ENCODE peak calls at places on chromosomes 11 and 22, in four cellular contexts. Z, R, E and W are unnamed samples.

GRCh38 chr11:107587306-107587979 is 3.5 kb upstream of the ELMOD1 start:
- DNase-seq in Z (peak), R (peak), E (no peak), W (no peak)

GRCh38 chr11:8372641-8373381 is 109.1 kb upstream of the LMO1 start:
- DNase-seq in E (no peak), R (no peak), Z (no peak), W (no peak)

GRCh38 chr11:64001552-64002427 is 15.6 kb downstream of the OTUB1 start:
- DNase-seq in R (peak), E (no peak), Z (no peak), W (no peak)

GRCh38 chr11:46480166-46480726 is 88.7 kb upstream of the CHRM4 start:
- DNase-seq in E (no peak), Z (no peak), R (no peak), W (no peak)

GRCh38 chr11:3001496-3001895 is 9.4 kb upstream of the NAP1L4 start:
- DNase-seq in Z (no peak), R (no peak), E (no peak), W (no peak)

GRCh38 chr11:44767421-44767820 is 40.7 kb downstream of the TSPAN18 start:
- DNase-seq in E (no peak), Z (peak), R (peak), W (no peak)

GRCh38 chr11:100682247-100682969 is 4.7 kb upstream of the ARHGAP42 start:
- DNase-seq in Z (peak), E (no peak), R (peak), W (peak)

GRCh38 chr11:31500560-31500959 is 8.9 kb downstream of the IMMP1L start:
- DNase-seq in Z (peak), E (no peak), R (no peak), W (no peak)

GRCh38 chr11:132054822-132055221 is 684.4 kb downstream of the NTM start:
- DNase-seq in E (no peak), Z (peak), R (peak), W (peak)

GRCh38 chr11:64571410-64572091 is 19.5 kb upstream of the SLC22A12 start:
- DNase-seq in Z (no peak), E (no peak), R (no peak), W (peak)

GRCh38 chr11:59144096-59144495 is 1.4 kb downstream of the FAM111A start:
- DNase-seq in E (no peak), Z (peak), R (no peak), W (peak)

DNA sequence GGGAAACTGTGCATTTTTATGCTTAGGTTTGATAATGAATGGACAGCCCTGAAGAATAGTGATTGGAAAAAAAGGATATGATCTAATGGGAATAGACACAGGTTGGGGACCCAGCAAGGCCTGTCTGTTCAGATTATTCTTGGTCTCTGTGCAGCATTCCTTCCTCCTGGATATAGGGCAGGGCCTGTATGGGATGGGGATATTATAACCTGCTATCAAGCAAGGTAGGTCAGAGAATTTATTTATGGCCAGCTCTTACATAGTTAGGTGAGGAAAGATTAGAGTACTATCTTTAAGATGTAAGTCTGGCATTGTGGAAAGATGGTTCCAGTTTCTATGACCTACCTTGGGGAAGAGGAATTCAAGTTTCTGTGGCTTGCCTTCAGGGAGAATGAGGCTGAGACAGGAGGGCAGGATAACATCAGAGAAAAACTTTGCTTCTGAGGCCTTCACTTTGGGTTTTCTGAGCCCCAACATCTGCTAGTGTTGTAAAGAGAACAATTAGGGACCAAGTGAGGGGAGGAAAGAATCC is 8.5 kb upstream of the BIRC2 start:
- DNase-seq in E (no peak), R (no peak), Z (no peak), W (no peak)
- H4K8ac ChIP-seq in E (no peak), R (no peak), Z (no peak), W (no peak)

GRCh38 chr11:96341237-96342130 is 1.5 kb downstream of the MAML2 start:
- DNase-seq in R (peak), E (peak), Z (peak), W (no peak)
- H4K8ac ChIP-seq in R (peak), E (no peak), Z (peak), W (no peak)

GRCh38 chr22:30964858-30965257 is 3.7 kb downstream of the MORC2 start:
- DNase-seq in E (no peak), R (no peak), Z (no peak), W (no peak)

GRCh38 chr22:30969532-30970355 is 679 bp downstream of the TUG1 start:
- DNase-seq in R (peak), Z (peak), E (no peak), W (peak)

GRCh38 chr22:30968924-30969531 is at the start of gene TUG1:
- DNase-seq in R (peak), Z (peak), E (peak), W (peak)

GRCh38 chr22:30970356-30970746 is 1.3 kb downstream of the TUG1 start:
- DNase-seq in E (no peak), R (peak), Z (no peak), W (no peak)

DNA sequence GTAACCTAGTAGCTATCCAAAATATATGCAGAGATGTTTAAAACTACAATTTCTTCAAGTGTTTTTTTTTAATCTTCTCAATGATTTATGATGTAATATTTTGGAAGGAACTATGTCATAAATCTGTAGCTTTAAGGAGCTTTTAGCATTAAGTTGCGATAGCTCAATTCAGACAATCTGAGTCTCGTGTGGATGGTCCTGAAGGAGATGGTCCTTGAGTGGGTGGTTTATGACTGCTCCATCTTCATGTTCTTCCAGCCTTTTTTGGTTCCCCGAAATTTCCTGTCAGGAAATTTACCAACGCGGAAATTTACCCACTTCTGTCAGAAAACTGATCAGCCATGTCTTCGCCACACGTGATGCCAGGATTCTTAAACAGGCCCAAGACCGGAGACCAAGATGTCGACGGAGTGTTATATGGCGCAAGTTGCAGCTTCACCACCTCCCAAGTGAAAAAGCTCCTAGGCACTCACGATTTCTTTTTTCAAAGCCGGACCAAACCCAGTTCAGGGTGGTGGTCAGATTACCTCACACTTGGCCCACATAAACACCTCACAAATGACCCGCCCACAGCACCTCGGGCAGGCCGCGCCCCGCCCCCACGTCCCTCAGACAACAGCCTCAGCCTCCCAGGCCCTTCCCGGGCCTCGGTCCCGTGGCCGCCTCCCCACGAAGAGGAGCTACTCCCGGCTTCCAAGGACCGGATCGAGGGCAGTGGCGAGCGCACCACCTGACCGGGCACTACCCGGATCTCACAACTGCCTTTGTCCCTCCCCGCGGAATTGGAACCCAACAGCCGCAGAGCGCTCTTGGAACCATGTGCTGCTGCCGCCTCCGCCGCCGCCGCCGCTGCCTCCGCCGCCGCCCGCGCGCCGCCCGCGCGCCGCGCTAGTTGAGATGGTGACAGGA is at the start of gene MORC2:
- DNase-seq in Z (peak), R (no peak), E (peak), W (peak)
- H4K8ac ChIP-seq in Z (peak), R (peak), E (no peak), W (peak)

DNA sequence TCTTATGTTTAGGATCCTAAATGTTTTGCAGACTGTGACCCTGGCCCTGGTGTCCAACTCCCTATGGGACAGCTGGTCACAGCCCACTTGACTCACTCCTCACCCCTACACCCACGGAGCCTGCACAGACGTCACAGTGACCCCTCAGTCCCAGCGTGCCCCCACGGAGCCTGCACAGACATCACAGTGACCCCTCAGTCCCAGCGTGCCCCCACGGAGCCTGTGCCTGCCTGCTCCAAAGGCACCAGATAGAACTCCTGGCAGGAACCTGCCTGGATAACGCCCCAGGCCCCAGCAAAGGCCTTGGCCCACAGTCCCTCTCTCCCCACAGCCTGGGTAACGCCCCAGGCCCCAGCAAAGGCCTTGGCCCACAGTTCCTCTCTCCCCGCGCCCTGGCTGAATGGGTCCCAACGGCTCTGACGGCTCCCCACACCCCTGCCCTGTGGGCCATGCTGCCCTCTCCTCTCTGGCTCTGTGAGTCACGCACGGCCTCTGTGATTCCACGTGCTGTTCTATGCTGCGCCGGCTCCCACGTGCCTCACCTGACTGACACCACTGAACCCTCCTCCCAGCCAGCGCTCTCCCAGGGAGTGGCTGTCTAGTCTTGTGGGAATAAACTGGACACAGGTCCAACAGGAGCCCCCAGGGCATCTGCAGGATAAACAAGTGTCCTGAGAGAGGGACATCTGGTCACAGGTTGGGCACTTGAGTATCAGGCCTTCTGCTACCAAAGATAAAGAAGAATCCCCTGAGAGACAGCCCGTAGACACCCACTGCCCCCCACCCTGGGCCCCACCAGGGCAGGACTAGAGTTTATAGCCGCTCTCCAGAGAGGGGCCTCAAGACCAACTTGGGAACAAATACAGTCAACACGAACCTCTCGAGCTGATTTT is 250.3 kb downstream of the BRD1 start:
- DNase-seq in Z (no peak), E (no peak), R (no peak), W (no peak)
- H4K8ac ChIP-seq in Z (no peak), E (no peak), R (no peak), W (no peak)

DNA sequence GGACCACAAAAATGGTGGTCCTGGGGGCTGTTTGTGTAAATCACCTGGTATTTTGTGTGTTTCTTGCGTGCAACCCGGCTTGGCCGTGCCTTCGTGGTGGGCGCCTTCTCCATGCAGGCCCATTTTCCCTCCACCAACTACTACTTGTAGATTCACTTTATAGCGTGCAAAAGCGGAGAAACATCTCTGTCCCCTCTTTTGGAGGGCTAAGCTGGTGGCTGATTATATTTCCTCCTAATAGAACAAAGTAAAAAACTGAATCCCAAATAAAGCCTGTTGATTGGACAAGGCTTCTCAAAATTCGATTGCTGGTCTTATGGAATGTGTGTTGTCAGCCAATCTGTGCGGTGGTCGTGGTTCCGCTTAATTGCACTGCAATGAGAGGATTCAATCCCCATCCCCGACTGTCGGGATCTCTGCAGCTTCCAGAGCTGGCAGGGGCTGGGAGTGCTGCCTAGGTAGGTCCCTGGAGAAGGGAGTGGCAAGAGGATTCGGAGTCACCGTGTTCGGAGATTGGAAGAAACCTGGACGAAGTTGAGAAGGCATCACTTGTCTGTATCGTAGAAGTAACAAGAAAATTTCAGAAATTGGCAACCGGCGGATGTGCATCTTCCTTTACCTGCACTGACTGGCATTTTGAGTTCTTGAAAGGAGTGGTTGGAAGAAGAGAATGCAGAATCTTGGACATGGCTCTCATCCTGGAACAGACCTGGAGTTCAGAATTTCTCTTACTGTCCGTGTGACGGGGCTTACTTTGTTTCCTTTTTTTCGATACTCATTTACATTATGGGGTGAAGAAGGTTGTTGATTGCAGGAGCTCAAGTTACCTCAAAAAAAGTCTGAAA is 1.1 kb downstream of the HMGXB4 start:
- DNase-seq in Z (peak), E (peak), R (peak), W (peak)
- H4K8ac ChIP-seq in Z (peak), E (no peak), R (peak), W (no peak)

GRCh38 chr11:19816040-19816439 is 103.4 kb downstream of the NAV2 start:
- DNase-seq in E (no peak), R (no peak), Z (no peak), W (peak)

GRCh38 chr11:19816817-19817216 is 104.2 kb downstream of the NAV2 start:
- DNase-seq in Z (no peak), E (no peak), R (no peak), W (peak)

GRCh38 chr11:19817265-19817851 is 104.7 kb downstream of the NAV2 start:
- DNase-seq in Z (no peak), E (no peak), R (no peak), W (peak)

GRCh38 chr11:19819148-19819547 is 106.5 kb downstream of the NAV2 start:
- DNase-seq in R (no peak), E (no peak), Z (no peak), W (no peak)

DNA sequence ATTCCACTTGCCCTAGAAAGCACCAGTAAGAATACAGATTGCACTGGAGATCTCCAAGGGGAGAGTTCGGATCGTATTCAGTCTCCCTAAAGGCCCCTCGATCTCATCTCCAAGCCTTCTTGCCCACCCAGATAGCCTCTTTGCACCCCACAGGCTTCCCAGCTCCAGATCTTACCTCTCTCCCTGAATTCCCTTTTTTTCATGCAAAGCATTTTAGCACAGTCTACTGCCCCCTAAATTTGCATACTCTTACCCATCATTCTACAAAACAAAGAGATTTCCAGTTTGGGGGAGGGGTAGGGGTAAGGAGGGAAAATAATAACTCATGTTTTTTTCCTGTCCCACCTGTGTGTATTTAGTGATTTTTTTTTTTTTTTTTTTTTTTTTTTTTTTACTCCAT is 105.2 kb downstream of the NAV2 start:
- DNase-seq in R (no peak), Z (no peak), E (no peak), W (no peak)
- H4K8ac ChIP-seq in R (no peak), Z (no peak), E (no peak), W (no peak)